ENCODE peak calls at places on chromosomes 4 and X, in six cellular contexts. A is endothelial cell of umbilical vein, C is A549, J is HepG2, G is GM12878, W is K562. U is an unnamed sample.
A peak's percentile ranks its signal among the peaks of the same experiment; 100 is the strongest.

GRCh38 chr4:4789462-4789861 is 70.0 kb upstream of the MSX1 start:
- DNase-seq in A (no peak), C (no peak), J (no peak), G (no peak), W (no peak), U (peak; percentile 61)

GRCh38 chr4:2818351-2818939 is 25.2 kb upstream of the ADD1 start:
- DNase-seq in A (no peak), C (no peak), J (no peak), G (no peak), W (no peak), U (no peak)

GRCh38 chr4:2832981-2833670 is 10.5 kb upstream of the ADD1 start:
- DNase-seq in A (no peak), C (no peak), J (no peak), G (no peak), W (no peak), U (no peak)

GRCh38 chrX:30892591-30892990 is 3.5 kb upstream of the TAB3 start:
- DNase-seq in A (no peak), C (no peak), J (no peak), G (no peak), W (no peak), U (no peak)

GRCh38 chr4:145716200-145716599 is 36.3 kb downstream of the C4orf51 start:
- DNase-seq in A (no peak), C (no peak), J (no peak), G (no peak), W (no peak), U (no peak)

GRCh38 chr4:128904821-128905220 is 95.3 kb downstream of the JADE1 start:
- DNase-seq in A (no peak), C (no peak), J (no peak), G (no peak), W (no peak), U (no peak)

GRCh38 chr4:150145950-150146340 is 67.7 kb downstream of the DCLK2 start:
- DNase-seq in A (no peak), C (no peak), J (no peak), G (no peak), W (no peak), U (no peak)

GRCh38 chrX:47579537-47579936 is 2.7 kb upstream of the TIMP1 start:
- DNase-seq in A (peak; percentile 56), C (peak; percentile 10), J (no peak), G (no peak), W (no peak), U (peak; percentile 64)

GRCh38 chr4:170242471-170242870 is 152.7 kb upstream of the AADAT start:
- DNase-seq in A (no peak), C (no peak), J (no peak), G (no peak), W (no peak), U (no peak)

GRCh38 chrX:132488819-132489255 is at the start of gene MBNL3:
- DNase-seq in A (peak; percentile 43), C (no peak), J (peak; percentile 33), G (no peak), W (no peak), U (peak; percentile 83)

GRCh38 chr4:8130346-8131066 is 28.1 kb downstream of the ABLIM2 start:
- DNase-seq in A (no peak), C (no peak), J (no peak), G (no peak), W (no peak), U (no peak)

GRCh38 chr4:76752911-76753494 is 144.9 kb downstream of the SOWAHB start:
- DNase-seq in A (peak; percentile 85), C (no peak), J (no peak), G (no peak), W (no peak), U (no peak)

GRCh38 chr4:184165291-184165690 is 52.4 kb downstream of the ENPP6 start:
- DNase-seq in A (no peak), C (no peak), J (no peak), G (no peak), W (no peak), U (peak; percentile 6)

GRCh38 chr4:147371661-147372060 is 109.2 kb upstream of the EDNRA start:
- DNase-seq in A (peak; percentile 60), C (no peak), J (no peak), G (no peak), W (no peak), U (no peak)

GRCh38 chr4:39873823-39874222 is 103.9 kb downstream of the PDS5A start:
- DNase-seq in A (no peak), C (no peak), J (no peak), G (no peak), W (no peak), U (no peak)

GRCh38 chrX:40157228-40158035 is 59.7 kb upstream of the BCOR start:
- DNase-seq in A (no peak), C (no peak), J (no peak), G (no peak), W (no peak), U (peak; percentile 46)

DNA sequence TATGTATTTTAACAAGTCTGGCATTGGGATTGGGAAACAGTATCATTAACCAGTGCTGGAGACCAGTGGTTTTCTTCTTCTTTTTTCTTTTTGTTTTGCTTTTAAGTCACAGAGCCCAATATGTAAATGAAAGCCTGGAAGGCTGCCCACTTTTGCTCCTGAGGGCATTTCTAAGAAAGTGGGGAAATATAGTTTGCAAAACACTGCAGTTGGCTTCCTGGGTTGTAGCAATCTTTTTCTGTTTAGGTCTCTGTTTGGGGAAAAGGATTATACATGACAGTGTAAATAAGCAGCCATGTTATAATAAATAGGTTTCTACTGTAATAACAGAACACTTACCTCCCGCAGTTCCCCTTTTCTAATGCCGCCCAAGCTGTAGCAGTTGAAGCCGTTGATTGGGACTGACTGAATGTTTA is 105.5 kb downstream of the TMEM164 start:
- DNase-seq in A (no peak), C (no peak), J (no peak), G (no peak), W (no peak), U (peak; percentile 83)
- TF ChIP-seq MAX in A (no peak), C (no peak), J (no peak), G (no peak), W (no peak), U (no peak)

GRCh38 chrX:102154218-102154860 is 1.4 kb downstream of the BEX5 start:
- DNase-seq in A (no peak), C (no peak), J (no peak), G (no peak), W (peak; percentile 9), U (no peak)

GRCh38 chrX:102155806-102156179 is at the start of gene BEX5:
- DNase-seq in A (peak; percentile 51), C (no peak), J (no peak), G (no peak), W (peak; percentile 24), U (no peak)

DNA sequence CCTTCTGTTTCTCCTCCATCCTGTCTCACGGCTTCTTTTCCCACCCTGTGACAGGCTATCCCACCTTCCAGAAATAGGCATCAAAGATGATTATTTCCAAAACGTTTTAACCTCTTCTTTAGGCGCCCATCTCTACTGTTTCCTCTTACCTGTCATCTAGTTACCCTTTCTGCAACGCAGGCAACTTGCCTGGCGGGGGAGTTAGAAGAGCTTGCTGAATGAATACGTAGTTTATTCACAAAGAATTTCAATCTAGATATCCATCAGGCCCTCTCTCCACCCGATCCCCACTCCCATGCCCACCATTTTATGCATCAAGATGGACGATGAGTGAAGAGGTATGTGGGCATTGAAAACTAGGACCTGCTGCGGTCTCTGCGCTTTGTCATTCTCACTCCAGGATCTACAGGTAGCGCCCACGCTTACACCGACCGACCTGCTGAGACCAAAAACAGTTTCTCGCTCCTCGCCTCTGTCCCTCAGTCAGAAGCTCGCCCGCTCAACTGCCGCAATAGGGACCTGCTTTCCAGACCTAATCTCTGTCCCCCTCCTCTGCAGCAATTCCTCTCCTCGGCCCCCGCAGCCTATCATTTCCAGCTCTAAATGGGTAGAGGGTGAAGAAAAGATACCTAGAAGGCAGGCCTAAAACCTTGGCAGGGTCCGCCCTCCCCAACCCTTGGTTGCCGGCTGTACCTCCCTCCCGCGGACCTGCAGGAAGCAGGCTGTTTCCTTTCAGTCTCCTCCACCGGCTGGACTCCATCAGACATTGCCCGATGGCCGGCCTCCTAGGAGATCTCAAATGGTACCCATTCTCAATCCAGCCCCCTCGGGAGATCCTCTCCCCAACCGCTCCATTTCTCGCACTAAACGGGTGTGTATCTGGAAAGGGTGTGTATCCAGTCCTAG is 624 bp downstream of the BEX5 start:
- DNase-seq in A (peak; percentile 0), C (no peak), J (no peak), G (no peak), W (no peak), U (no peak)
- H3K4me3 ChIP-seq in A (no peak overlapping the region), C (no peak overlapping the region), J (no peak overlapping the region), G (peak overlapping the region; percentile 50), W (peak overlapping the region; percentile 38), U (no peak overlapping the region)

GRCh38 chrX:139801397-139801813 is 93.4 kb upstream of the MCF2 start:
- DNase-seq in A (no peak), C (no peak), J (no peak), G (no peak), W (no peak), U (no peak)
- TF ChIP-seq MYC in A (no peak), C (no peak), J (no peak), G (no peak), W (no peak), U (no peak)

GRCh38 chr4:19224820-19225219 is 1026.9 kb upstream of the SLIT2 start:
- DNase-seq in A (peak; percentile 49), C (no peak), J (no peak), G (no peak), W (no peak), U (peak; percentile 40)

GRCh38 chr4:19230906-19231305 is 1020.8 kb upstream of the SLIT2 start:
- DNase-seq in A (no peak), C (no peak), J (no peak), G (no peak), W (no peak), U (no peak)

DNA sequence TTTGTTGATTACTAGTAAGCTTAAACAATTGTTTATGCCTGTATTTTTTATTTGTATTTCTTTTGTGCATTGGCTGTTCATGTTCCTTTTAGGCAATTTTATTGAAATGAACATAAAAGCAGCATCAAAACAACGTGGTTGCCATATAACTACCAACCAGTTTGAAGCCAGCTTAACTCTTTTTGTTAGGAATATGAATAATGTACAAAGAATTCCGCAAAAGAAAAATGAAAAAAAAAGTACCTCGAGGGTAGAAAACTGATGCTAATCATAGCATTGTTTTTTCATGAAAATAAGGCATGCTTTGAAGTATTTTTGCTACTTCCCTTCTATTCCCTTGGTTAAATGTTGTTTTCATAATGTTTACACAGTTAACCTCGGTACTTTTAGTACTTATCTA is 1024.0 kb upstream of the SLIT2 start:
- DNase-seq in A (no peak), C (no peak), J (no peak), G (no peak), W (no peak), U (no peak)
- TF ChIP-seq MAX in A (no peak), C (no peak), J (no peak), G (no peak), W (no peak), U (no peak)

GRCh38 chrX:45668686-45669443 is 468.2 kb upstream of the DIPK2B start:
- DNase-seq in A (peak; percentile 55), C (no peak), J (no peak), G (no peak), W (no peak), U (no peak)
- H3K4me3 ChIP-seq in A (no peak overlapping the region), C (no peak overlapping the region), J (no peak overlapping the region), G (no peak overlapping the region), W (no peak overlapping the region), U (no peak overlapping the region)

DNA sequence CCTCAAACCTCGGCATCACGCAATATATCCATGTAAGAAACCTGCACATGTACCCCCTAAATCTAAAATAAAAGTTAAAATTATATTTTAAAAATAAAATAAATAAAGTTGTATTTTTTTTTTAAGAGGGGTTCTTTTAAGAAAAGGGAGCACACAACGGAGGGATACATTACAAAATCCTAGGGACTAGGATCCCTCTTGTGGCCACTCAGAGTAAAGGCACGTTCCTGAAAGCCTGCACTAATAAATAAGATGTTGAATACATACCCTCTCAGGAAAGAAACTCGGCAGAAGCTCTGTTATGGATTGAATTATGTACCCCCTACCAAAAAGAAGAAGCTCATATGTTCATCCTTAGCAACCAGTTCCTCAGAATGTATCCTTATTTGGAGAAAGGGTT is 50.9 kb upstream of the PRDX4 start:
- DNase-seq in A (peak; percentile 12), C (peak; percentile 8), J (peak; percentile 0), G (no peak), W (peak; percentile 50), U (peak; percentile 29)
- TF ChIP-seq MYC in A (no peak), C (no peak), J (no peak), G (no peak), W (no peak), U (no peak)

U was measured in NB4.